ENCODE peak calls at places on chromosomes 5 and 9, in eight cellular contexts. N, R, X, F, H, M, I and G are unnamed samples.

GRCh38 chr5:77898385-77898784 is 122.2 kb upstream of the TBCA start:
- DNase-seq in M (no peak), F (no peak), R (no peak), H (no peak), I (no peak), N (peak), X (no peak), G (no peak)

GRCh38 chr5:9646843-9647242 is 16.7 kb upstream of the TAS2R1 start:
- DNase-seq in M (no peak), I (no peak), H (no peak), N (no peak), X (no peak), R (no peak), F (no peak), G (no peak)

GRCh38 chr9:130962418-130963316 is 23.6 kb upstream of the FIBCD1 start:
- DNase-seq in I (peak), M (no peak), X (peak), H (peak), R (no peak), F (peak), N (peak), G (peak)

GRCh38 chr5:83927140-83927733 is 206.6 kb upstream of the HAPLN1 start:
- DNase-seq in F (peak), H (peak), I (peak), X (no peak), M (peak), R (peak), N (peak), G (peak)

GRCh38 chr5:104859437-104859836 is 1296.8 kb upstream of the NUDT12 start:
- DNase-seq in H (no peak), R (no peak), F (peak), N (no peak), M (no peak), X (no peak), I (no peak), G (no peak)

GRCh38 chr5:52771343-52772039 is 16.2 kb upstream of the ITGA1 start:
- DNase-seq in M (no peak), H (no peak), N (no peak), F (no peak), X (no peak), I (no peak), R (peak), G (no peak)

GRCh38 chr9:110076894-110077725 is 130.8 kb downstream of the C9orf152 start:
- DNase-seq in M (no peak), I (no peak), R (no peak), X (peak), N (no peak), F (peak), H (peak), G (peak)

GRCh38 chr9:132784286-132784820 is 93.7 kb downstream of the AK8 start:
- DNase-seq in I (no peak), M (no peak), R (no peak), F (no peak), N (no peak), H (no peak), X (no peak), G (no peak)